ENCODE peak calls at places on chromosomes 3 and 15, in seven cellular contexts. B is left ventricle myocardium inferior; N is RWPE1; X is CD8-positive, alpha-beta memory T cell; Q is HL-60; I is effector memory CD4-positive, alpha-beta T cell; P is lung. L is an unnamed sample.

GRCh38 chr15:86522721-86523120 is 443.1 kb downstream of the AGBL1 start:
- DNase-seq in Q (no peak), B (no peak), I (no peak), P (no peak), X (no peak), N (no peak), L (no peak)

GRCh38 chr3:17478673-17479072 is 263.8 kb downstream of the TBC1D5 start:
- DNase-seq in Q (no peak), X (no peak), B (no peak), N (no peak), I (no peak), P (no peak), L (no peak)

GRCh38 chr3:97882975-97883598 is 61.3 kb downstream of the CRYBG3 start:
- DNase-seq in X (no peak), N (peak), P (peak), I (no peak), Q (no peak), B (no peak), L (no peak)

GRCh38 chr3:95399580-95399979 is 1336.7 kb downstream of the NSUN3 start:
- DNase-seq in I (no peak), B (no peak), N (peak), Q (no peak), X (no peak), P (no peak), L (no peak)

GRCh38 chr15:38844683-38845195 is 280.1 kb upstream of the RASGRP1 start:
- DNase-seq in I (no peak), B (no peak), Q (no peak), X (no peak), P (no peak), N (no peak), L (no peak)

GRCh38 chr3:60081381-60082095 is 1031.7 kb upstream of the CFAP20DC start:
- DNase-seq in B (no peak), N (no peak), X (no peak), I (no peak), P (no peak), Q (no peak), L (no peak)

GRCh38 chr15:96115642-96116041 is 214.9 kb upstream of the NR2F2 start:
- DNase-seq in I (no peak), P (no peak), B (no peak), X (no peak), N (no peak), Q (no peak), L (no peak)

GRCh38 chr3:8324727-8325126 is 176.9 kb upstream of the LMCD1 start:
- DNase-seq in B (peak), P (no peak), N (no peak), I (peak), X (peak), Q (peak), L (no peak)

GRCh38 chr3:156059950-156060501 is 60.4 kb upstream of the KCNAB1 start:
- DNase-seq in N (no peak), Q (no peak), B (no peak), X (no peak), I (no peak), P (no peak), L (no peak)

GRCh38 chr15:74964794-74965193 is 8.2 kb upstream of the RPP25 start:
- DNase-seq in Q (no peak), P (no peak), X (no peak), N (no peak), B (no peak), I (no peak), L (no peak)

GRCh38 chr3:170493712-170494182 is 75.1 kb downstream of the CLDN11 start:
- DNase-seq in Q (no peak), N (no peak), P (no peak), X (no peak), I (no peak), B (no peak), L (no peak)

GRCh38 chr15:91469627-91470567 is 369.8 kb downstream of the SV2B start:
- DNase-seq in N (no peak), Q (peak), P (no peak), X (peak), I (peak), B (no peak), L (no peak)

GRCh38 chr15:72475674-72476073 is 1.5 kb downstream of the ARIH1 start:
- DNase-seq in P (no peak), X (no peak), B (no peak), I (no peak), Q (no peak), N (no peak), L (no peak)

GRCh38 chr15:31327674-31328424 is 1.2 kb downstream of the KLF13 start:
- DNase-seq in P (peak), X (peak), B (peak), N (peak), I (peak), Q (peak), L (no peak)

GRCh38 chr3:143216709-143217182 is 97.2 kb downstream of the CHST2 start:
- DNase-seq in N (no peak), I (no peak), X (no peak), Q (no peak), B (no peak), P (no peak), L (no peak)

GRCh38 chr3:61725851-61726333 is 164.5 kb downstream of the PTPRG start:
- DNase-seq in Q (no peak), P (no peak), X (no peak), N (no peak), B (no peak), I (no peak), L (no peak)

GRCh38 chr15:95278532-95279265 is 1047.3 kb downstream of the MCTP2 start:
- DNase-seq in B (no peak), X (no peak), I (no peak), N (no peak), P (no peak), Q (no peak), L (no peak)

GRCh38 chr15:65772909-65773308 is 19.2 kb downstream of the DENND4A start:
- DNase-seq in P (no peak), I (no peak), X (no peak), B (no peak), Q (peak), N (no peak), L (no peak)

GRCh38 chr3:22734756-22735155 is 468.4 kb upstream of the UBE2E2 start:
- DNase-seq in Q (no peak), B (no peak), P (no peak), N (no peak), I (no peak), X (no peak), L (no peak)

GRCh38 chr3:29279276-29279675 is 1.6 kb upstream of the RBMS3 start:
- DNase-seq in I (no peak), X (no peak), B (no peak), N (no peak), Q (no peak), P (no peak), L (no peak)

GRCh38 chr3:29282431-29283296 is 1.8 kb downstream of the RBMS3 start:
- DNase-seq in X (no peak), Q (no peak), B (no peak), P (no peak), I (no peak), N (peak), L (no peak)

GRCh38 chr3:29281265-29282228 is 676 bp downstream of the RBMS3 start:
- DNase-seq in I (no peak), Q (no peak), P (no peak), X (no peak), B (no peak), N (peak), L (no peak)

GRCh38 chr3:29279830-29280229 is 1.0 kb upstream of the RBMS3 start:
- DNase-seq in I (no peak), P (no peak), N (no peak), X (no peak), B (no peak), Q (no peak), L (no peak)

DNA sequence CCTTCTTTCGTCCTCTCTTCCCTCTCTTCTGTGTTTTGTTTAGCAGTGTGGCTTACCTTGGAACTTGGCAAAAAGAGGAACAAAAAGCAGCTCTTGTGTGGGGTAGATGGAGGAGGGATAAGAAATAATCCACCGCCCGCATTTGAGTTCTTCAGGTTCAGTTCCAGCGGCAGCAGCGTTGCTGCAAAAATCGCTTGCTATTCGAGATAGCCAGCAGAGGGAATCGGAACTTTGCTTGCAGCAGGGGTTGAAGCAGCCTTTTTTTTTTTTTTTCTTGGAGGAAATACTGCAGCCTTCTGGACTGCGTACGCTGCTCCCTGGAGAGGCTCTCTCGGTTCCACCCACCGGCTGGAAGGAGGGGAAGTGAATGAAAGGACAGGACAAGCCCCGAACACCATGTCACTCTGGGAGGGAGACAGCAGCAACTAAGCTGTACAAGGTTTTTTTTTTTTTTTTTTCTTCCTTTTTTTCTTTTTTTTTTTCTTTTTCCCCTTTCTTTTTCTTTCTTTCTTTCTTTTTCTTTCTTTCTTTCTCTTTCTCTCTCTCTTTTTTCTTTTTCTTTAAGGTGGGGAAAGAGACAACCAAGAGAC is at the start of gene RBMS3:
- DNase-seq in X (no peak), Q (peak), P (peak), I (no peak), N (peak), B (peak), L (peak)
- H3K27ac ChIP-seq in X (no peak), Q (no peak), P (peak), I (no peak), N (peak), B (peak), L (peak)

GRCh38 chr3:12228461-12228860 is 60.4 kb upstream of the PPARG start:
- DNase-seq in Q (no peak), P (no peak), I (no peak), N (no peak), X (no peak), B (no peak), L (no peak)
- H3K27ac ChIP-seq in Q (no peak), P (no peak), I (no peak), N (no peak), X (no peak), B (no peak), L (no peak)

DNA sequence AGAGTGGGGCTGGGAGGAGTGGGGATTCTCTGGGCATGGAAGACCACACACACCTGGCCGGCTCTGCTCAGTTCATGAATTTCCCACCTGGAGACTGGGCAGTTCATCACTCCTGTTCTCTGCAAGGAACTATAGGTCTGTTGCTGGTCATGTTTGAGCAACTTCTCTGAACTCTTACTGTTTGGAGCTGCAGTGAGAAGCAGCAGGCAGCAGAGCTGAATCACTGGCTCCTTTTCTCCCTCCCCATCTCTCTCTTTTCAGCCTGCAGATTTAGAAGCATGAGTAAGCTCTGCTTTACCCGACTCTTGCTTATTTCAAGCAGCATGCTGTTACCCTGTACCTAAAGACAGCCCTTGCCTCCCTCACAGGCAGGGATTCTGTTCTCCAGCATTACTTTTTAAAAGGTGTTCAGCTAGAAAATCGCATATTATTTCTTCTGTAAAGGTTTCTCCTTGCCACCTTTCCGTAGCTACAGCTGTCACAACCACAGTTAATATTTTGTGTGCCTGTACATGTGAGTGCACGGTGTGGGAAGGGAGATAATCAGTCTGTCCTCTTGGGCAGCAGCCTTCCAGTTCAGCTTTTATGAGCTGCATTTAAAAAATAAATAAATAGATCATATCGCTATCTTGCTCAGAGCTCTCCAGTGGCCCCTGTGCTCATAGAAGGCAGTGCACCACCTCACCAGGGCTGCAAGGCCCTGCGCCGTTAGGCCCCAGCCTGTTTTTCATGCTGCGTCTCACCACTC is 131.6 kb downstream of the CHCHD6 start:
- DNase-seq in I (no peak), N (peak), X (no peak), B (no peak), Q (no peak), P (no peak), L (peak)
- H3K27ac ChIP-seq in I (no peak), N (peak), X (no peak), B (no peak), Q (no peak), P (no peak), L (peak)

DNA sequence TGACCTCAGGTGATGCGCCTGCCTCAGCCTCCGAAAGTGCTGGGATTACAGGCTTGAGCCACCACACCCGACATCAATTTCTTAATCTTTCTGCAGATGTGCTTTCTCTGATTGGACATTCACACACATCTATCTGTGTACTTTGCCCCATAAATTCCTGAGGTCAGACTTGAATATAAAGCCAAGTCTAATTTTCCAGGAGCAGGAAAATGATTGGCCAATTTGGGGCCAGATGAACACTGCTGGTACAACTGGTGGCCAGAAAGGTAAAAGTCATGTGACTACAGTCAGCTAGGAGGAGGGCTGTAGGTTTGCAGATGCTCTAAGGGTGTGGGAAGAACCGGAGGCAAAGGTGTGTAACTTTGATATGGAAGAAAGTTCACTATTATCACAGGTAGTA is 3.2 kb upstream of the RAD51 start:
- DNase-seq in Q (no peak), B (no peak), N (no peak), P (no peak), X (no peak), I (no peak), L (no peak)
- H3K27ac ChIP-seq in Q (no peak), B (no peak), N (no peak), P (no peak), X (no peak), I (no peak), L (no peak)

GRCh38 chr3:30643763-30644462 is 37.5 kb downstream of the TGFBR2 start:
- DNase-seq in X (peak), B (no peak), N (no peak), I (peak), P (no peak), Q (no peak), L (no peak)

GRCh38 chr3:30644615-30645014 is 38.2 kb downstream of the TGFBR2 start:
- DNase-seq in Q (peak), N (no peak), I (peak), P (peak), B (peak), X (peak), L (no peak)

GRCh38 chr3:30640856-30641255 is 34.5 kb downstream of the TGFBR2 start:
- DNase-seq in Q (peak), X (no peak), B (no peak), I (no peak), P (no peak), N (no peak), L (no peak)

GRCh38 chr3:30641612-30642251 is 35.3 kb downstream of the TGFBR2 start:
- DNase-seq in N (no peak), X (no peak), Q (peak), P (no peak), I (no peak), B (no peak), L (no peak)

DNA sequence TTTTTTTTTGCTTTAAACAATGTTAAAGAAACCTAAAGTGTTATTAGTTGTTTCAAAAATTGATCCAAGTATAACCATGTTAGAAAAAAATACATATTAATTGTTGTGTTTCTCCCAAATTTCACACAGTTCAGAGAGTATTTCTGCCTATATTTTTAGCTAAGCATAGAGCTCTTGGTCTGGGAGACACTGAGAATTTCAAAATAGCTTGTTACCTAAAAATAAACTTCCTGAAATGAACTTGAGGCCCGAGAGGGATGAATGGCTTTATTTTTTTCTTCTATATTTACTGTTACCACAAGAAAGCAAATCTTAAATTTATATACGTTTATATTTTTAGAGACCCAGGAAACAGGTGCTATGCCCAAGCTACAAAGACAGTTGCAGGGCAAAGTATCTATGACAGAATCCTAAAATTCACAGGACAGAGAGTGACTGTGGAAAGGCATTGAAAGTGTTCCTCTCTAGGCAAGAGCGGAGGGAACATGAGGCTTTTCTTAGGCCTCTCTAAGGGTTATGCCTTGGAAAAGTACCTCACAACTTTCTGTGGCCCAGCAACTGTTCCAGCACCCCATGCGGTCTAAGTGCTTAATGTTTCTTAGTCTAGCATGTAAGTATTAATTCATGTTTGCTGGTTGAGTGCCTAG is 36.4 kb downstream of the TGFBR2 start:
- DNase-seq in X (no peak), P (no peak), Q (no peak), N (no peak), B (no peak), I (no peak), L (no peak)
- H3K27ac ChIP-seq in X (peak), P (peak), Q (peak), N (no peak), B (peak), I (peak), L (peak)

GRCh38 chr15:88636654-88637053 is 2.2 kb upstream of the ISG20 start:
- DNase-seq in B (no peak), P (no peak), Q (no peak), N (no peak), I (no peak), X (no peak), L (no peak)
- H3K27ac ChIP-seq in B (peak), P (peak), Q (no peak), N (peak), I (peak), X (peak), L (no peak)

GRCh38 chr3:108441081-108441507 is 69.3 kb downstream of the MYH15 start:
- DNase-seq in I (no peak), P (no peak), X (no peak), N (no peak), B (no peak), Q (no peak), L (no peak)
- H3K27ac ChIP-seq in I (no peak), P (no peak), X (no peak), N (no peak), B (no peak), Q (no peak), L (no peak)

GRCh38 chr3:52530918-52531635 is 2.6 kb downstream of the NT5DC2 start:
- DNase-seq in I (no peak), X (no peak), Q (no peak), P (no peak), N (no peak), B (peak), L (no peak)
- H3K27ac ChIP-seq in I (no peak), X (no peak), Q (no peak), P (peak), N (peak), B (peak), L (no peak)

GRCh38 chr3:53715815-53716483 is 130.3 kb downstream of the CHDH start:
- DNase-seq in B (no peak), N (no peak), I (no peak), Q (no peak), P (no peak), X (no peak), L (no peak)
- H3K27ac ChIP-seq in B (no peak), N (no peak), I (no peak), Q (no peak), P (no peak), X (no peak), L (no peak)

DNA sequence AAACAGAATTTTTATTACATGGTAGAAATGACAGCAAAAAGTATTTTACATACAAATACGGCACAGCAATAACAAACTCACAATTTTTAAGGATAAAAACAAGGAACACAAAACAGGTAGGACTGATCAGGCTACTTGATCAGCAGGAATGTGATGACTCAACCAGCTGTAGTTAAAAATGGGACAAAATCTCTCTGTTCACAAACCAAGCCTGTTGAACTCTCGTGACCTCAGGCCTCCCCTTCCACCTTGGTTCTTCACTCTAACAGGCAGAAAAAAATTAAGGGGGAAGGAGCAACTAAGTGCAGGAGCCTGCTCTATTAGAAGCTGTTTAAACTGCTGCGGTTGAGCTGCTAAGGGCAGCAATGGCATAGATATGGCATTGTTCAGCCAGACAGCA is 18.7 kb downstream of the FBXL22 start:
- DNase-seq in X (no peak), I (no peak), N (peak), P (no peak), Q (no peak), B (no peak), L (no peak)
- H3K27ac ChIP-seq in X (no peak), I (no peak), N (no peak), P (no peak), Q (no peak), B (no peak), L (peak)